ENCODE peak calls at places on chromosomes 3 and 15, in eight cellular contexts. One of them, this sample, is unnamed.

GRCh38 chr3:55500555-55501340 is 13.6 kb upstream of the WNT5A start:
- DNase-seq in activated gamma-delta T cell treated with anti-CD3 and anti-CD28 coated beads, Interleukin-2, amount 50 U/mL, for 16 hours: no peak
- DNase-seq in fibroblast of lung: peak
- DNase-seq in CD4-positive, alpha-beta T cell: no peak
- DNase-seq in EH: peak
- DNase-seq in ELF-1: no peak
- DNase-seq in stimulated activated CD4-positive, alpha-beta T cell treated with anti-CD3 and anti-CD28 coated beads, Interleukin-2, amount 100 ng/mL, for 48 hours: no peak
- DNase-seq in AG09309: no peak
- DNase-seq in this sample: no peak

GRCh38 chr3:56799251-56799882 is 2.4 kb downstream of the ARHGEF3 start:
- DNase-seq in activated gamma-delta T cell treated with anti-CD3 and anti-CD28 coated beads, Interleukin-2, amount 50 U/mL, for 16 hours: no peak
- DNase-seq in fibroblast of lung: peak
- DNase-seq in CD4-positive, alpha-beta T cell: no peak
- DNase-seq in EH: peak
- DNase-seq in ELF-1: no peak
- DNase-seq in stimulated activated CD4-positive, alpha-beta T cell treated with anti-CD3 and anti-CD28 coated beads, Interleukin-2, amount 100 ng/mL, for 48 hours: no peak
- DNase-seq in AG09309: no peak
- DNase-seq in this sample: peak

GRCh38 chr15:60762167-60762566 is 283.2 kb upstream of the ICE2 start:
- DNase-seq in activated gamma-delta T cell treated with anti-CD3 and anti-CD28 coated beads, Interleukin-2, amount 50 U/mL, for 16 hours: no peak
- DNase-seq in fibroblast of lung: no peak
- DNase-seq in CD4-positive, alpha-beta T cell: no peak
- DNase-seq in EH: no peak
- DNase-seq in ELF-1: no peak
- DNase-seq in stimulated activated CD4-positive, alpha-beta T cell treated with anti-CD3 and anti-CD28 coated beads, Interleukin-2, amount 100 ng/mL, for 48 hours: no peak
- DNase-seq in AG09309: no peak
- DNase-seq in this sample: no peak

GRCh38 chr15:48966595-48967301 is 3.0 kb upstream of the SHC4 start:
- DNase-seq in activated gamma-delta T cell treated with anti-CD3 and anti-CD28 coated beads, Interleukin-2, amount 50 U/mL, for 16 hours: peak
- DNase-seq in fibroblast of lung: peak
- DNase-seq in CD4-positive, alpha-beta T cell: no peak
- DNase-seq in EH: peak
- DNase-seq in ELF-1: no peak
- DNase-seq in stimulated activated CD4-positive, alpha-beta T cell treated with anti-CD3 and anti-CD28 coated beads, Interleukin-2, amount 100 ng/mL, for 48 hours: no peak
- DNase-seq in AG09309: no peak
- DNase-seq in this sample: no peak

GRCh38 chr15:69554321-69554961 is 101.8 kb downstream of the RPLP1 start:
- DNase-seq in activated gamma-delta T cell treated with anti-CD3 and anti-CD28 coated beads, Interleukin-2, amount 50 U/mL, for 16 hours: no peak
- DNase-seq in fibroblast of lung: no peak
- DNase-seq in CD4-positive, alpha-beta T cell: no peak
- DNase-seq in EH: no peak
- DNase-seq in ELF-1: no peak
- DNase-seq in stimulated activated CD4-positive, alpha-beta T cell treated with anti-CD3 and anti-CD28 coated beads, Interleukin-2, amount 100 ng/mL, for 48 hours: no peak
- DNase-seq in AG09309: no peak
- DNase-seq in this sample: no peak

GRCh38 chr15:23069496-23070166 is 30.3 kb upstream of the TUBGCP5 start:
- DNase-seq in activated gamma-delta T cell treated with anti-CD3 and anti-CD28 coated beads, Interleukin-2, amount 50 U/mL, for 16 hours: no peak
- DNase-seq in fibroblast of lung: no peak
- DNase-seq in CD4-positive, alpha-beta T cell: no peak
- DNase-seq in EH: no peak
- DNase-seq in ELF-1: peak
- DNase-seq in stimulated activated CD4-positive, alpha-beta T cell treated with anti-CD3 and anti-CD28 coated beads, Interleukin-2, amount 100 ng/mL, for 48 hours: no peak
- DNase-seq in AG09309: no peak
- DNase-seq in this sample: no peak

GRCh38 chr3:23800731-23801130 is 5.0 kb upstream of the UBE2E1 start:
- DNase-seq in activated gamma-delta T cell treated with anti-CD3 and anti-CD28 coated beads, Interleukin-2, amount 50 U/mL, for 16 hours: no peak
- DNase-seq in fibroblast of lung: peak
- DNase-seq in CD4-positive, alpha-beta T cell: no peak
- DNase-seq in EH: peak
- DNase-seq in ELF-1: no peak
- DNase-seq in stimulated activated CD4-positive, alpha-beta T cell treated with anti-CD3 and anti-CD28 coated beads, Interleukin-2, amount 100 ng/mL, for 48 hours: no peak
- DNase-seq in AG09309: no peak
- DNase-seq in this sample: no peak

GRCh38 chr15:68843425-68844311 is 23.0 kb upstream of the ANP32A start:
- DNase-seq in activated gamma-delta T cell treated with anti-CD3 and anti-CD28 coated beads, Interleukin-2, amount 50 U/mL, for 16 hours: no peak
- DNase-seq in fibroblast of lung: peak
- DNase-seq in CD4-positive, alpha-beta T cell: no peak
- DNase-seq in EH: peak
- DNase-seq in ELF-1: peak
- DNase-seq in stimulated activated CD4-positive, alpha-beta T cell treated with anti-CD3 and anti-CD28 coated beads, Interleukin-2, amount 100 ng/mL, for 48 hours: no peak
- DNase-seq in AG09309: no peak
- DNase-seq in this sample: peak

GRCh38 chr3:166013073-166013679 is 176.0 kb upstream of the BCHE start:
- DNase-seq in activated gamma-delta T cell treated with anti-CD3 and anti-CD28 coated beads, Interleukin-2, amount 50 U/mL, for 16 hours: no peak
- DNase-seq in fibroblast of lung: peak
- DNase-seq in CD4-positive, alpha-beta T cell: no peak
- DNase-seq in EH: peak
- DNase-seq in ELF-1: no peak
- DNase-seq in stimulated activated CD4-positive, alpha-beta T cell treated with anti-CD3 and anti-CD28 coated beads, Interleukin-2, amount 100 ng/mL, for 48 hours: no peak
- DNase-seq in AG09309: no peak
- DNase-seq in this sample: no peak

GRCh38 chr15:50238263-50238662 is 27.3 kb downstream of the HDC start:
- DNase-seq in activated gamma-delta T cell treated with anti-CD3 and anti-CD28 coated beads, Interleukin-2, amount 50 U/mL, for 16 hours: no peak
- DNase-seq in fibroblast of lung: no peak
- DNase-seq in CD4-positive, alpha-beta T cell: no peak
- DNase-seq in EH: no peak
- DNase-seq in ELF-1: no peak
- DNase-seq in stimulated activated CD4-positive, alpha-beta T cell treated with anti-CD3 and anti-CD28 coated beads, Interleukin-2, amount 100 ng/mL, for 48 hours: no peak
- DNase-seq in AG09309: no peak
- DNase-seq in this sample: no peak

GRCh38 chr15:98967916-98968315 is 39.7 kb downstream of the PGPEP1L start:
- DNase-seq in activated gamma-delta T cell treated with anti-CD3 and anti-CD28 coated beads, Interleukin-2, amount 50 U/mL, for 16 hours: no peak
- DNase-seq in fibroblast of lung: no peak
- DNase-seq in CD4-positive, alpha-beta T cell: no peak
- DNase-seq in EH: no peak
- DNase-seq in ELF-1: no peak
- DNase-seq in stimulated activated CD4-positive, alpha-beta T cell treated with anti-CD3 and anti-CD28 coated beads, Interleukin-2, amount 100 ng/mL, for 48 hours: no peak
- DNase-seq in AG09309: no peak
- DNase-seq in this sample: no peak

GRCh38 chr15:68682906-68683490 is 104.2 kb downstream of the CORO2B start:
- DNase-seq in activated gamma-delta T cell treated with anti-CD3 and anti-CD28 coated beads, Interleukin-2, amount 50 U/mL, for 16 hours: no peak
- DNase-seq in fibroblast of lung: no peak
- DNase-seq in CD4-positive, alpha-beta T cell: no peak
- DNase-seq in EH: no peak
- DNase-seq in ELF-1: no peak
- DNase-seq in stimulated activated CD4-positive, alpha-beta T cell treated with anti-CD3 and anti-CD28 coated beads, Interleukin-2, amount 100 ng/mL, for 48 hours: no peak
- DNase-seq in AG09309: no peak
- DNase-seq in this sample: no peak

GRCh38 chr3:51929420-51930003 is 12.2 kb downstream of the RRP9 start:
- DNase-seq in activated gamma-delta T cell treated with anti-CD3 and anti-CD28 coated beads, Interleukin-2, amount 50 U/mL, for 16 hours: no peak
- DNase-seq in fibroblast of lung: no peak
- DNase-seq in CD4-positive, alpha-beta T cell: no peak
- DNase-seq in EH: peak
- DNase-seq in ELF-1: peak
- DNase-seq in stimulated activated CD4-positive, alpha-beta T cell treated with anti-CD3 and anti-CD28 coated beads, Interleukin-2, amount 100 ng/mL, for 48 hours: no peak
- DNase-seq in AG09309: no peak
- DNase-seq in this sample: no peak

GRCh38 chr15:27059610-27060202 is 88.7 kb downstream of the GABRG3 start:
- DNase-seq in activated gamma-delta T cell treated with anti-CD3 and anti-CD28 coated beads, Interleukin-2, amount 50 U/mL, for 16 hours: no peak
- DNase-seq in fibroblast of lung: peak
- DNase-seq in CD4-positive, alpha-beta T cell: no peak
- DNase-seq in EH: peak
- DNase-seq in ELF-1: peak
- DNase-seq in stimulated activated CD4-positive, alpha-beta T cell treated with anti-CD3 and anti-CD28 coated beads, Interleukin-2, amount 100 ng/mL, for 48 hours: peak
- DNase-seq in AG09309: no peak
- DNase-seq in this sample: no peak

GRCh38 chr3:14424711-14425573 is 22.5 kb downstream of the SLC6A6 start:
- DNase-seq in activated gamma-delta T cell treated with anti-CD3 and anti-CD28 coated beads, Interleukin-2, amount 50 U/mL, for 16 hours: peak
- DNase-seq in fibroblast of lung: peak
- DNase-seq in CD4-positive, alpha-beta T cell: peak
- DNase-seq in EH: peak
- DNase-seq in ELF-1: peak
- DNase-seq in stimulated activated CD4-positive, alpha-beta T cell treated with anti-CD3 and anti-CD28 coated beads, Interleukin-2, amount 100 ng/mL, for 48 hours: no peak
- DNase-seq in AG09309: no peak
- DNase-seq in this sample: peak

GRCh38 chr3:37024092-37024491 is 30.8 kb downstream of the MLH1 start:
- DNase-seq in activated gamma-delta T cell treated with anti-CD3 and anti-CD28 coated beads, Interleukin-2, amount 50 U/mL, for 16 hours: no peak
- DNase-seq in fibroblast of lung: peak
- DNase-seq in CD4-positive, alpha-beta T cell: no peak
- DNase-seq in EH: peak
- DNase-seq in ELF-1: no peak
- DNase-seq in stimulated activated CD4-positive, alpha-beta T cell treated with anti-CD3 and anti-CD28 coated beads, Interleukin-2, amount 100 ng/mL, for 48 hours: no peak
- DNase-seq in AG09309: no peak
- DNase-seq in this sample: no peak

GRCh38 chr3:169286214-169286613 is 377.3 kb downstream of the MECOM start:
- DNase-seq in activated gamma-delta T cell treated with anti-CD3 and anti-CD28 coated beads, Interleukin-2, amount 50 U/mL, for 16 hours: no peak
- DNase-seq in fibroblast of lung: no peak
- DNase-seq in CD4-positive, alpha-beta T cell: no peak
- DNase-seq in EH: no peak
- DNase-seq in ELF-1: no peak
- DNase-seq in stimulated activated CD4-positive, alpha-beta T cell treated with anti-CD3 and anti-CD28 coated beads, Interleukin-2, amount 100 ng/mL, for 48 hours: no peak
- DNase-seq in AG09309: no peak
- DNase-seq in this sample: no peak

GRCh38 chr15:100105101-100105500 is 236.7 kb downstream of the ADAMTS17 start:
- DNase-seq in activated gamma-delta T cell treated with anti-CD3 and anti-CD28 coated beads, Interleukin-2, amount 50 U/mL, for 16 hours: no peak
- DNase-seq in fibroblast of lung: no peak
- DNase-seq in CD4-positive, alpha-beta T cell: no peak
- DNase-seq in EH: no peak
- DNase-seq in ELF-1: no peak
- DNase-seq in stimulated activated CD4-positive, alpha-beta T cell treated with anti-CD3 and anti-CD28 coated beads, Interleukin-2, amount 100 ng/mL, for 48 hours: no peak
- DNase-seq in AG09309: no peak
- DNase-seq in this sample: no peak

GRCh38 chr15:70324001-70324974 is 226.6 kb upstream of the TLE3 start:
- DNase-seq in activated gamma-delta T cell treated with anti-CD3 and anti-CD28 coated beads, Interleukin-2, amount 50 U/mL, for 16 hours: no peak
- DNase-seq in fibroblast of lung: peak
- DNase-seq in CD4-positive, alpha-beta T cell: no peak
- DNase-seq in EH: peak
- DNase-seq in ELF-1: peak
- DNase-seq in stimulated activated CD4-positive, alpha-beta T cell treated with anti-CD3 and anti-CD28 coated beads, Interleukin-2, amount 100 ng/mL, for 48 hours: no peak
- DNase-seq in AG09309: peak
- DNase-seq in this sample: no peak

GRCh38 chr3:19074257-19074938 is 73.9 kb upstream of the KCNH8 start:
- DNase-seq in activated gamma-delta T cell treated with anti-CD3 and anti-CD28 coated beads, Interleukin-2, amount 50 U/mL, for 16 hours: no peak
- DNase-seq in fibroblast of lung: peak
- DNase-seq in CD4-positive, alpha-beta T cell: no peak
- DNase-seq in EH: no peak
- DNase-seq in ELF-1: peak
- DNase-seq in stimulated activated CD4-positive, alpha-beta T cell treated with anti-CD3 and anti-CD28 coated beads, Interleukin-2, amount 100 ng/mL, for 48 hours: no peak
- DNase-seq in AG09309: no peak
- DNase-seq in this sample: no peak

GRCh38 chr3:23806322-23807160 is 786 bp downstream of the UBE2E1 start:
- DNase-seq in activated gamma-delta T cell treated with anti-CD3 and anti-CD28 coated beads, Interleukin-2, amount 50 U/mL, for 16 hours: peak
- DNase-seq in fibroblast of lung: peak
- DNase-seq in CD4-positive, alpha-beta T cell: peak
- DNase-seq in EH: peak
- DNase-seq in ELF-1: peak
- DNase-seq in stimulated activated CD4-positive, alpha-beta T cell treated with anti-CD3 and anti-CD28 coated beads, Interleukin-2, amount 100 ng/mL, for 48 hours: no peak
- DNase-seq in AG09309: no peak
- DNase-seq in this sample: peak

GRCh38 chr3:134897391-134898131 is 102.5 kb downstream of the EPHB1 start:
- DNase-seq in activated gamma-delta T cell treated with anti-CD3 and anti-CD28 coated beads, Interleukin-2, amount 50 U/mL, for 16 hours: no peak
- DNase-seq in fibroblast of lung: no peak
- DNase-seq in CD4-positive, alpha-beta T cell: no peak
- DNase-seq in EH: no peak
- DNase-seq in ELF-1: no peak
- DNase-seq in stimulated activated CD4-positive, alpha-beta T cell treated with anti-CD3 and anti-CD28 coated beads, Interleukin-2, amount 100 ng/mL, for 48 hours: no peak
- DNase-seq in AG09309: no peak
- DNase-seq in this sample: no peak

GRCh38 chr3:30502742-30503073 is 103.7 kb upstream of the TGFBR2 start:
- DNase-seq in activated gamma-delta T cell treated with anti-CD3 and anti-CD28 coated beads, Interleukin-2, amount 50 U/mL, for 16 hours: no peak
- DNase-seq in fibroblast of lung: peak
- DNase-seq in CD4-positive, alpha-beta T cell: no peak
- DNase-seq in EH: peak
- DNase-seq in ELF-1: no peak
- DNase-seq in stimulated activated CD4-positive, alpha-beta T cell treated with anti-CD3 and anti-CD28 coated beads, Interleukin-2, amount 100 ng/mL, for 48 hours: no peak
- DNase-seq in AG09309: no peak
- DNase-seq in this sample: no peak

GRCh38 chr3:89107461-89108035 is at the start of gene EPHA3:
- DNase-seq in activated gamma-delta T cell treated with anti-CD3 and anti-CD28 coated beads, Interleukin-2, amount 50 U/mL, for 16 hours: no peak
- DNase-seq in fibroblast of lung: peak
- DNase-seq in CD4-positive, alpha-beta T cell: peak
- DNase-seq in EH: peak
- DNase-seq in ELF-1: peak
- DNase-seq in stimulated activated CD4-positive, alpha-beta T cell treated with anti-CD3 and anti-CD28 coated beads, Interleukin-2, amount 100 ng/mL, for 48 hours: peak
- DNase-seq in AG09309: peak
- DNase-seq in this sample: peak

GRCh38 chr15:58396181-58396580 is 35.6 kb upstream of the LIPC start:
- DNase-seq in activated gamma-delta T cell treated with anti-CD3 and anti-CD28 coated beads, Interleukin-2, amount 50 U/mL, for 16 hours: no peak
- DNase-seq in fibroblast of lung: peak
- DNase-seq in CD4-positive, alpha-beta T cell: no peak
- DNase-seq in EH: peak
- DNase-seq in ELF-1: no peak
- DNase-seq in stimulated activated CD4-positive, alpha-beta T cell treated with anti-CD3 and anti-CD28 coated beads, Interleukin-2, amount 100 ng/mL, for 48 hours: no peak
- DNase-seq in AG09309: peak
- DNase-seq in this sample: no peak

GRCh38 chr3:98600412-98601095 is 7.1 kb upstream of the CPOX start:
- DNase-seq in activated gamma-delta T cell treated with anti-CD3 and anti-CD28 coated beads, Interleukin-2, amount 50 U/mL, for 16 hours: no peak
- DNase-seq in fibroblast of lung: no peak
- DNase-seq in CD4-positive, alpha-beta T cell: no peak
- DNase-seq in EH: no peak
- DNase-seq in ELF-1: no peak
- DNase-seq in stimulated activated CD4-positive, alpha-beta T cell treated with anti-CD3 and anti-CD28 coated beads, Interleukin-2, amount 100 ng/mL, for 48 hours: no peak
- DNase-seq in AG09309: no peak
- DNase-seq in this sample: no peak

GRCh38 chr3:17094551-17094950 is 209.8 kb downstream of the PLCL2 start:
- DNase-seq in activated gamma-delta T cell treated with anti-CD3 and anti-CD28 coated beads, Interleukin-2, amount 50 U/mL, for 16 hours: no peak
- DNase-seq in fibroblast of lung: no peak
- DNase-seq in CD4-positive, alpha-beta T cell: no peak
- DNase-seq in EH: peak
- DNase-seq in ELF-1: peak
- DNase-seq in stimulated activated CD4-positive, alpha-beta T cell treated with anti-CD3 and anti-CD28 coated beads, Interleukin-2, amount 100 ng/mL, for 48 hours: no peak
- DNase-seq in AG09309: no peak
- DNase-seq in this sample: no peak

GRCh38 chr3:160152638-160153037 is 72.6 kb upstream of the C3orf80 start:
- DNase-seq in activated gamma-delta T cell treated with anti-CD3 and anti-CD28 coated beads, Interleukin-2, amount 50 U/mL, for 16 hours: no peak
- DNase-seq in fibroblast of lung: no peak
- DNase-seq in CD4-positive, alpha-beta T cell: no peak
- DNase-seq in EH: no peak
- DNase-seq in ELF-1: no peak
- DNase-seq in stimulated activated CD4-positive, alpha-beta T cell treated with anti-CD3 and anti-CD28 coated beads, Interleukin-2, amount 100 ng/mL, for 48 hours: no peak
- DNase-seq in AG09309: no peak
- DNase-seq in this sample: no peak

GRCh38 chr3:128076783-128077624 is 24.8 kb downstream of the SEC61A1 start:
- DNase-seq in activated gamma-delta T cell treated with anti-CD3 and anti-CD28 coated beads, Interleukin-2, amount 50 U/mL, for 16 hours: no peak
- DNase-seq in fibroblast of lung: no peak
- DNase-seq in CD4-positive, alpha-beta T cell: no peak
- DNase-seq in EH: no peak
- DNase-seq in ELF-1: peak
- DNase-seq in stimulated activated CD4-positive, alpha-beta T cell treated with anti-CD3 and anti-CD28 coated beads, Interleukin-2, amount 100 ng/mL, for 48 hours: peak
- DNase-seq in AG09309: no peak
- DNase-seq in this sample: peak

GRCh38 chr15:40149339-40149738 is 11.5 kb upstream of the BUB1B start:
- DNase-seq in activated gamma-delta T cell treated with anti-CD3 and anti-CD28 coated beads, Interleukin-2, amount 50 U/mL, for 16 hours: no peak
- DNase-seq in fibroblast of lung: no peak
- DNase-seq in CD4-positive, alpha-beta T cell: no peak
- DNase-seq in EH: no peak
- DNase-seq in ELF-1: no peak
- DNase-seq in stimulated activated CD4-positive, alpha-beta T cell treated with anti-CD3 and anti-CD28 coated beads, Interleukin-2, amount 100 ng/mL, for 48 hours: no peak
- DNase-seq in AG09309: no peak
- DNase-seq in this sample: no peak

GRCh38 chr3:126340943-126341754 is 16.1 kb downstream of the KLF15 start:
- DNase-seq in activated gamma-delta T cell treated with anti-CD3 and anti-CD28 coated beads, Interleukin-2, amount 50 U/mL, for 16 hours: no peak
- DNase-seq in fibroblast of lung: no peak
- DNase-seq in CD4-positive, alpha-beta T cell: no peak
- DNase-seq in EH: no peak
- DNase-seq in ELF-1: no peak
- DNase-seq in stimulated activated CD4-positive, alpha-beta T cell treated with anti-CD3 and anti-CD28 coated beads, Interleukin-2, amount 100 ng/mL, for 48 hours: no peak
- DNase-seq in AG09309: no peak
- DNase-seq in this sample: peak

GRCh38 chr3:187567741-187568140 is 102.5 kb downstream of the SST start:
- DNase-seq in activated gamma-delta T cell treated with anti-CD3 and anti-CD28 coated beads, Interleukin-2, amount 50 U/mL, for 16 hours: no peak
- DNase-seq in fibroblast of lung: peak
- DNase-seq in CD4-positive, alpha-beta T cell: no peak
- DNase-seq in EH: peak
- DNase-seq in ELF-1: no peak
- DNase-seq in stimulated activated CD4-positive, alpha-beta T cell treated with anti-CD3 and anti-CD28 coated beads, Interleukin-2, amount 100 ng/mL, for 48 hours: no peak
- DNase-seq in AG09309: peak
- DNase-seq in this sample: no peak

GRCh38 chr15:38683382-38684242 is 119.0 kb upstream of the RASGRP1 start:
- DNase-seq in activated gamma-delta T cell treated with anti-CD3 and anti-CD28 coated beads, Interleukin-2, amount 50 U/mL, for 16 hours: peak
- DNase-seq in fibroblast of lung: peak
- DNase-seq in CD4-positive, alpha-beta T cell: peak
- DNase-seq in EH: peak
- DNase-seq in ELF-1: peak
- DNase-seq in stimulated activated CD4-positive, alpha-beta T cell treated with anti-CD3 and anti-CD28 coated beads, Interleukin-2, amount 100 ng/mL, for 48 hours: peak
- DNase-seq in AG09309: no peak
- DNase-seq in this sample: peak

GRCh38 chr3:184769771-184770170 is 42.2 kb upstream of the VPS8 start:
- DNase-seq in activated gamma-delta T cell treated with anti-CD3 and anti-CD28 coated beads, Interleukin-2, amount 50 U/mL, for 16 hours: no peak
- DNase-seq in fibroblast of lung: no peak
- DNase-seq in CD4-positive, alpha-beta T cell: no peak
- DNase-seq in EH: no peak
- DNase-seq in ELF-1: no peak
- DNase-seq in stimulated activated CD4-positive, alpha-beta T cell treated with anti-CD3 and anti-CD28 coated beads, Interleukin-2, amount 100 ng/mL, for 48 hours: no peak
- DNase-seq in AG09309: no peak
- DNase-seq in this sample: no peak